ENCODE peak calls at places on chromosomes 13 and 19, in eight cellular contexts. One of them, this sample, is unnamed.

GRCh38 chr13:42151781-42152180 is 103.3 kb downstream of the DGKH start:
- DNase-seq in kidney glomerular epithelial cell: no peak
- DNase-seq in D341Med: no peak
- DNase-seq in osteoblast: no peak
- DNase-seq in HS-27A: no peak
- DNase-seq in glutamatergic neuron: no peak
- DNase-seq in activated CD4-positive, alpha-beta T cell treated with anti-CD3 and anti-CD28 coated beads, Interleukin-2, amount 50 U/mL, for 24 hours: no peak
- DNase-seq in left cardiac atrium: no peak
- DNase-seq in this sample: no peak

GRCh38 chr13:37966266-37966665 is 96.7 kb upstream of the TRPC4 start:
- DNase-seq in left cardiac atrium: no peak
- DNase-seq in HS-27A: no peak
- DNase-seq in D341Med: no peak
- DNase-seq in kidney glomerular epithelial cell: no peak
- DNase-seq in osteoblast: no peak
- DNase-seq in activated CD4-positive, alpha-beta T cell treated with anti-CD3 and anti-CD28 coated beads, Interleukin-2, amount 50 U/mL, for 24 hours: no peak
- DNase-seq in glutamatergic neuron: no peak
- DNase-seq in this sample: no peak

GRCh38 chr19:11279505-11280236 is 16.3 kb upstream of the TSPAN16 start:
- DNase-seq in HS-27A: no peak
- DNase-seq in glutamatergic neuron: no peak
- DNase-seq in D341Med: no peak
- DNase-seq in kidney glomerular epithelial cell: no peak
- DNase-seq in osteoblast: peak
- DNase-seq in activated CD4-positive, alpha-beta T cell treated with anti-CD3 and anti-CD28 coated beads, Interleukin-2, amount 50 U/mL, for 24 hours: no peak
- DNase-seq in left cardiac atrium: no peak
- DNase-seq in this sample: no peak

GRCh38 chr13:42760949-42761348 is 20.4 kb upstream of the FAM216B start:
- DNase-seq in activated CD4-positive, alpha-beta T cell treated with anti-CD3 and anti-CD28 coated beads, Interleukin-2, amount 50 U/mL, for 24 hours: no peak
- DNase-seq in HS-27A: no peak
- DNase-seq in kidney glomerular epithelial cell: no peak
- DNase-seq in osteoblast: peak
- DNase-seq in left cardiac atrium: no peak
- DNase-seq in D341Med: no peak
- DNase-seq in glutamatergic neuron: no peak
- DNase-seq in this sample: no peak

GRCh38 chr13:98273824-98274786 is 97.0 kb upstream of the RNF113B start:
- DNase-seq in HS-27A: no peak
- DNase-seq in osteoblast: no peak
- DNase-seq in glutamatergic neuron: peak
- DNase-seq in kidney glomerular epithelial cell: peak
- DNase-seq in D341Med: no peak
- DNase-seq in activated CD4-positive, alpha-beta T cell treated with anti-CD3 and anti-CD28 coated beads, Interleukin-2, amount 50 U/mL, for 24 hours: no peak
- DNase-seq in left cardiac atrium: no peak
- DNase-seq in this sample: peak

GRCh38 chr19:13835791-13836723 is 40.8 kb downstream of the ZSWIM4 start:
- DNase-seq in D341Med: peak
- DNase-seq in glutamatergic neuron: no peak
- DNase-seq in HS-27A: no peak
- DNase-seq in left cardiac atrium: peak
- DNase-seq in activated CD4-positive, alpha-beta T cell treated with anti-CD3 and anti-CD28 coated beads, Interleukin-2, amount 50 U/mL, for 24 hours: no peak
- DNase-seq in kidney glomerular epithelial cell: no peak
- DNase-seq in osteoblast: peak
- DNase-seq in this sample: no peak

GRCh38 chr19:39568604-39569003 is 28.6 kb upstream of the EID2 start:
- DNase-seq in glutamatergic neuron: no peak
- DNase-seq in left cardiac atrium: no peak
- DNase-seq in kidney glomerular epithelial cell: peak
- DNase-seq in activated CD4-positive, alpha-beta T cell treated with anti-CD3 and anti-CD28 coated beads, Interleukin-2, amount 50 U/mL, for 24 hours: no peak
- DNase-seq in osteoblast: no peak
- DNase-seq in D341Med: no peak
- DNase-seq in HS-27A: peak
- DNase-seq in this sample: no peak

GRCh38 chr13:28636677-28637317 is 22.1 kb upstream of the POMP start:
- DNase-seq in left cardiac atrium: peak
- DNase-seq in HS-27A: no peak
- DNase-seq in activated CD4-positive, alpha-beta T cell treated with anti-CD3 and anti-CD28 coated beads, Interleukin-2, amount 50 U/mL, for 24 hours: peak
- DNase-seq in kidney glomerular epithelial cell: peak
- DNase-seq in osteoblast: peak
- DNase-seq in glutamatergic neuron: peak
- DNase-seq in D341Med: peak
- DNase-seq in this sample: peak

GRCh38 chr13:33455291-33455690 is 169.7 kb upstream of the STARD13 start:
- DNase-seq in HS-27A: no peak
- DNase-seq in activated CD4-positive, alpha-beta T cell treated with anti-CD3 and anti-CD28 coated beads, Interleukin-2, amount 50 U/mL, for 24 hours: no peak
- DNase-seq in osteoblast: peak
- DNase-seq in D341Med: no peak
- DNase-seq in kidney glomerular epithelial cell: no peak
- DNase-seq in glutamatergic neuron: no peak
- DNase-seq in left cardiac atrium: no peak
- DNase-seq in this sample: no peak

GRCh38 chr13:72808917-72809500 is 27.1 kb downstream of the PIBF1 start:
- DNase-seq in glutamatergic neuron: no peak
- DNase-seq in activated CD4-positive, alpha-beta T cell treated with anti-CD3 and anti-CD28 coated beads, Interleukin-2, amount 50 U/mL, for 24 hours: no peak
- DNase-seq in osteoblast: peak
- DNase-seq in D341Med: no peak
- DNase-seq in left cardiac atrium: no peak
- DNase-seq in kidney glomerular epithelial cell: no peak
- DNase-seq in HS-27A: no peak
- DNase-seq in this sample: no peak

GRCh38 chr19:51971624-51972023 is 15.0 kb downstream of the ZNF350 start:
- DNase-seq in kidney glomerular epithelial cell: no peak
- DNase-seq in osteoblast: no peak
- DNase-seq in glutamatergic neuron: peak
- DNase-seq in D341Med: no peak
- DNase-seq in HS-27A: no peak
- DNase-seq in activated CD4-positive, alpha-beta T cell treated with anti-CD3 and anti-CD28 coated beads, Interleukin-2, amount 50 U/mL, for 24 hours: no peak
- DNase-seq in left cardiac atrium: no peak
- DNase-seq in this sample: no peak

GRCh38 chr13:109904218-109904617 is 117.8 kb upstream of the IRS2 start:
- DNase-seq in left cardiac atrium: no peak
- DNase-seq in kidney glomerular epithelial cell: no peak
- DNase-seq in osteoblast: no peak
- DNase-seq in glutamatergic neuron: no peak
- DNase-seq in activated CD4-positive, alpha-beta T cell treated with anti-CD3 and anti-CD28 coated beads, Interleukin-2, amount 50 U/mL, for 24 hours: no peak
- DNase-seq in D341Med: no peak
- DNase-seq in HS-27A: no peak
- DNase-seq in this sample: peak

GRCh38 chr13:103022328-103022727 is 43.9 kb downstream of the SLC10A2 start:
- DNase-seq in D341Med: no peak
- DNase-seq in kidney glomerular epithelial cell: no peak
- DNase-seq in osteoblast: no peak
- DNase-seq in activated CD4-positive, alpha-beta T cell treated with anti-CD3 and anti-CD28 coated beads, Interleukin-2, amount 50 U/mL, for 24 hours: no peak
- DNase-seq in left cardiac atrium: no peak
- DNase-seq in HS-27A: no peak
- DNase-seq in glutamatergic neuron: no peak
- DNase-seq in this sample: no peak

GRCh38 chr19:19652482-19653295 is 9.2 kb upstream of the GMIP start:
- DNase-seq in activated CD4-positive, alpha-beta T cell treated with anti-CD3 and anti-CD28 coated beads, Interleukin-2, amount 50 U/mL, for 24 hours: no peak
- DNase-seq in D341Med: peak
- DNase-seq in left cardiac atrium: no peak
- DNase-seq in glutamatergic neuron: no peak
- DNase-seq in kidney glomerular epithelial cell: no peak
- DNase-seq in HS-27A: no peak
- DNase-seq in osteoblast: peak
- DNase-seq in this sample: no peak

This sample was measured in BE2C.